ENCODE peak calls at places on chromosome 1, in four cellular contexts. A is colonic mucosa, G is lung, L is DND-41. K is an unnamed sample.

GRCh38 chr1:118944546-118944945 is 43.6 kb downstream of the TBX15 start:
- DNase-seq in A (no peak), L (no peak), G (no peak), K (no peak)

GRCh38 chr1:119327436-119328155 is 41.0 kb upstream of the HAO2 start:
- DNase-seq in G (no peak), L (no peak), A (peak), K (no peak)

GRCh38 chr1:38270241-38270871 is 223.8 kb upstream of the POU3F1 start:
- DNase-seq in A (no peak), L (no peak), G (no peak), K (no peak)

GRCh38 chr1:169779970-169780369 is 14.7 kb downstream of the METTL18 start:
- DNase-seq in G (no peak), L (no peak), A (no peak), K (no peak)

GRCh38 chr1:63691672-63692425 is 82.0 kb upstream of the ROR1 start:
- DNase-seq in A (peak), G (peak), L (peak), K (peak)

GRCh38 chr1:15196807-15197530 is 43.4 kb downstream of the TMEM51 start:
- DNase-seq in A (peak), L (no peak), G (peak), K (no peak)

GRCh38 chr1:28354121-28354520 is 15.4 kb upstream of the PHACTR4 start:
- DNase-seq in L (no peak), G (no peak), A (no peak), K (no peak)

GRCh38 chr1:109626682-109627408 is 7.2 kb downstream of the AMPD2 start:
- DNase-seq in L (no peak), A (no peak), G (peak), K (no peak)

GRCh38 chr1:160565568-160565967 is 13.7 kb downstream of the CD84 start:
- DNase-seq in G (no peak), A (no peak), L (no peak), K (no peak)

GRCh38 chr1:172351761-172352161 is 68.7 kb upstream of the C1orf105 start:
- DNase-seq in A (no peak), G (no peak), L (no peak), K (no peak)

GRCh38 chr1:45037456-45037855 is 25.4 kb downstream of the UROD start:
- DNase-seq in G (no peak), L (no peak), A (no peak), K (no peak)

GRCh38 chr1:93979718-93980319 is 70.6 kb upstream of the GCLM start:
- DNase-seq in A (peak), L (no peak), G (no peak), K (peak)

GRCh38 chr1:171742577-171742922 is 685 bp upstream of the VAMP4 start:
- DNase-seq in L (peak), A (peak), G (peak), K (peak)

GRCh38 chr1:1202831-1203560 is 3.4 kb downstream of the TNFRSF18 start:
- DNase-seq in G (no peak), L (no peak), A (no peak), K (no peak)

GRCh38 chr1:119482517-119483425 is 24.2 kb upstream of the HSD3B1 start:
- DNase-seq in L (no peak), A (no peak), G (no peak), K (no peak)

DNA sequence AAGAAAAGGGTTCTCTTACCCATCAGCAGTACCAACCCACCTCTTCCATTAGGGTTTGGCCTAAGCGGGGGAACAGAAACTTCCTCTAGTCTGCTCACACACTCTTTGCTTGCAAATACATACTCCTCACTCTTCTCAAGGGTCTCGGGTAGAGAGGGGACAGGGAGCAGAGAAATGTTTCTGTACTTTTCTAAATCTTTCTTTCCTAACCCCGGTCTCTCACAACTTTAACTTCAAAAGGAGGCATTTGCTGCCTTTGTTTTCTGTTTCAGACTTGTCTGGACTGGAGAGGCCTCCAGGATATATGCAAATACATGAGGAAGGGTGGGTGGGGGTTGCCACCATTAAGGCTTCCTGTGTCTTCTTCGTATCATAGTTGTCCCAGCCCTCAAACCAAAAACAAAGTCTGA is 10.5 kb upstream of the LAX1 start:
- DNase-seq in G (no peak), L (peak), A (no peak), K (no peak)
- H3K4me3 ChIP-seq in G (no peak), L (no peak), A (no peak), K (no peak)

DNA sequence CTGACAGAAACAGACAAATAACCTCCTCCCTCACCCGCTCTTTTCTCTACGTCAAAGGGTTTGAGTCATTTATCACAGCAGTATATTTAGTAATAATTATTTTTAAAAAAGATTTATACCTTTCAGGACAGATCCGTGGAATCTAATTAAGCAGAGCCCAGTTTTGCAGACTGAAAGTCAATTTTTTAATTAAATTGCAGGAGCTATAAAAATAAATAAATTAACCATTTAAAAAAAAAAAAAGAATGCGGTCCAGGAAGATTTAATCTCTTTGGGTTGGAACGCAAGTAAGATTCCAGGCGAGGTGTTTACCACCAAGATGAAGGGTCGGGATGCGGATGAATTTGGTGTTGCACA is 20.1 kb downstream of the NPR1 start:
- DNase-seq in L (no peak), A (no peak), G (no peak), K (no peak)
- H3K4me3 ChIP-seq in L (no peak), A (no peak), G (no peak), K (no peak)

GRCh38 chr1:54390655-54391054 is 15.5 kb downstream of the SSBP3 start:
- DNase-seq in A (no peak), L (no peak), G (no peak), K (no peak)
- H3K4me3 ChIP-seq in A (no peak), L (no peak), G (no peak), K (no peak)

GRCh38 chr1:204990721-204991341 is 52.2 kb upstream of the CNTN2 start:
- DNase-seq in A (no peak), G (no peak), L (no peak), K (no peak)

GRCh38 chr1:204992940-204993339 is 50.1 kb upstream of the CNTN2 start:
- DNase-seq in G (no peak), L (no peak), A (no peak), K (no peak)

GRCh38 chr1:204991342-204991844 is 51.6 kb upstream of the CNTN2 start:
- DNase-seq in G (no peak), A (no peak), L (no peak), K (no peak)

GRCh38 chr1:204994086-204994862 is 48.7 kb upstream of the CNTN2 start:
- DNase-seq in L (no peak), A (no peak), G (no peak), K (no peak)

GRCh38 chr1:204992499-204992898 is 50.5 kb upstream of the CNTN2 start:
- DNase-seq in G (peak), A (no peak), L (no peak), K (no peak)
- H3K4me3 ChIP-seq in G (no peak), A (no peak), L (no peak), K (no peak)

DNA sequence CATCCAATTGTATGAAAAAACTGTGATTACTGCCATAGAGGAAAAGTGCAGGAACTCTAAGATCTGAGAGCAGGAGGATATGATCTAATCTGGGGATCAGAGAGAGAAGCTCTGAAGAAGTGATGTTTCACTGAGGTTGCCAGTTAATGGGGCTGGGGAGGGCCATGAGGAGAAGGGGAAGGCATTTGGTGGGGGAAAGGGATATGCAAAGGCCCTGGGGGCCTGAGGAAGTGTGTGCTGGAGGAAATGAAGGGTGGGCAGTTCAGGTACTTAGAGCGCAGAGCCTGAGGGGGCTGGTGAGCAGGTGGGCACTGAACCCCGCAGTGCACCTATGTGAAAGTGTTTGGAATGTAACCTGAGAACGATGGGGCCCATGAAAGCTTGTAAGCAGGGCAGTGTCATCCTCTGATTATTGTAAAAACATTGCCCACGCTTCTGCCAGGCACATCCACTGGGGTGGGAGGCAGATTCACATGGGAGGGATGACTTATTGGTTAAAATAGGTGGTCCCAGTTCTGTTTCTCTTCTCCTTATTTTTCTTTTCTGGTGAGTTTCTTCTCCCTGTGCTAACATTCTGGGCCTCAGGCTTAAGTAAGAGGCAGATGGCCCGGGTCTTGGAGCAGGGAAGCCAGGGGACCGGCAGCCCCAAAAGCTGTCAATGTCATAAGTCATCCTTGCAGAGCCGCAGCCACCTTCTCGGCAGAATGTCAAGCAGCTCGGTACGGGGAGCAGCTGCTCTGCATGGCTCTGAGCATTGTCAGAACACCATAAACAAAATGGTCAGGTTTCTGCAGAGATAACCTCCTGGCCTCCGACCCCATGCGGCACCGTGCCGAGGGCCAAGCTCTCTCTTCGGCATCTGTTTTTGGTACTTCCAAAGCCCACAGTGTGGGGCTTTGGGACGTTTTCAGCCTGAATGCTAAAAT is 492.0 kb upstream of the VAMP3 start:
- DNase-seq in L (no peak), G (peak), A (peak), K (no peak)
- H3K4me3 ChIP-seq in L (no peak), G (no peak), A (no peak), K (no peak)

DNA sequence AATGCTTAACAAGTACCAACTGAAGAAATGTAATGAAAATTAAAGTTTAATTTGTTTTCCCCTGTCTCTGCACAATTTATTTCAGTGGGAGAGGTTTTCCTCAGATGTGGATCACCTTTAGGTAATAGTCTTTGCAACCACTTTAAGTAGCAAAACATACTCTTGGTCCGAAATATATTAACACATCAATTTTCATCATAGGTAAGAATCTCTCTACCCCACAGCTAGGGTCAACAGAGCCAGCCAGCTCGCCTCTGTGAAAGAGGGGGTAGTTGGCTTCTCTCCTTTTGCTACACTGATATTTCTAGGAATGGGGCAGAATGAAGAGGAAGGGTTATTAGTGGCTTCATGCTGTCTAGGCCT is 24.8 kb upstream of the MCL1 start:
- DNase-seq in G (no peak), A (no peak), L (no peak), K (no peak)
- H3K4me3 ChIP-seq in G (no peak), A (no peak), L (no peak), K (no peak)